ENCODE peak calls at places on chromosomes 6 and 20, in eight cellular contexts. Y, R, T, P, H, N, I and V are unnamed samples.

GRCh38 chr6:111667921-111668320 is 62.2 kb upstream of the TRAF3IP2 start:
- DNase-seq in R (no peak), P (no peak), H (no peak), I (no peak), N (no peak), Y (no peak), T (no peak), V (peak; percentile 28)

GRCh38 chr20:41308290-41308691 is 9.2 kb downstream of the ZHX3 start:
- DNase-seq in N (no peak), R (no peak), T (no peak), Y (peak; percentile 90), P (no peak), I (no peak), H (no peak), V (peak; percentile 94)

GRCh38 chr6:149235130-149235561 is 82.4 kb upstream of the TAB2 start:
- DNase-seq in Y (peak; percentile 88), H (no peak), P (peak; percentile 65), T (peak; percentile 64), I (no peak), N (no peak), R (no peak), V (peak; percentile 96)

GRCh38 chr20:598133-598881 is 11.8 kb downstream of the TCF15 start:
- DNase-seq in Y (no peak), P (no peak), R (no peak), H (no peak), N (no peak), I (no peak), T (no peak), V (no peak)

GRCh38 chr6:142500265-142500786 is 198.5 kb downstream of the ADGRG6 start:
- DNase-seq in I (no peak), H (no peak), Y (peak; percentile 40), R (no peak), P (no peak), T (no peak), N (no peak), V (no peak)

GRCh38 chr20:50758469-50758868 is 27.1 kb downstream of the PARD6B start:
- DNase-seq in H (no peak), Y (no peak), R (no peak), P (no peak), I (no peak), T (no peak), N (no peak), V (no peak)

GRCh38 chr20:23826541-23827018 is at the start of gene CST2:
- DNase-seq in R (no peak), H (no peak), Y (no peak), P (no peak), T (no peak), I (no peak), N (no peak), V (peak; percentile 34)

GRCh38 chr20:1278993-1279392 is 12.9 kb downstream of the SNPH start:
- DNase-seq in Y (no peak), R (no peak), T (no peak), N (no peak), P (no peak), I (no peak), H (no peak), V (no peak)

GRCh38 chr20:35181731-35182130 is 9.9 kb downstream of the PROCR start:
- DNase-seq in R (no peak), T (no peak), I (no peak), P (no peak), N (no peak), H (no peak), Y (no peak), V (peak; percentile 21)

DNA sequence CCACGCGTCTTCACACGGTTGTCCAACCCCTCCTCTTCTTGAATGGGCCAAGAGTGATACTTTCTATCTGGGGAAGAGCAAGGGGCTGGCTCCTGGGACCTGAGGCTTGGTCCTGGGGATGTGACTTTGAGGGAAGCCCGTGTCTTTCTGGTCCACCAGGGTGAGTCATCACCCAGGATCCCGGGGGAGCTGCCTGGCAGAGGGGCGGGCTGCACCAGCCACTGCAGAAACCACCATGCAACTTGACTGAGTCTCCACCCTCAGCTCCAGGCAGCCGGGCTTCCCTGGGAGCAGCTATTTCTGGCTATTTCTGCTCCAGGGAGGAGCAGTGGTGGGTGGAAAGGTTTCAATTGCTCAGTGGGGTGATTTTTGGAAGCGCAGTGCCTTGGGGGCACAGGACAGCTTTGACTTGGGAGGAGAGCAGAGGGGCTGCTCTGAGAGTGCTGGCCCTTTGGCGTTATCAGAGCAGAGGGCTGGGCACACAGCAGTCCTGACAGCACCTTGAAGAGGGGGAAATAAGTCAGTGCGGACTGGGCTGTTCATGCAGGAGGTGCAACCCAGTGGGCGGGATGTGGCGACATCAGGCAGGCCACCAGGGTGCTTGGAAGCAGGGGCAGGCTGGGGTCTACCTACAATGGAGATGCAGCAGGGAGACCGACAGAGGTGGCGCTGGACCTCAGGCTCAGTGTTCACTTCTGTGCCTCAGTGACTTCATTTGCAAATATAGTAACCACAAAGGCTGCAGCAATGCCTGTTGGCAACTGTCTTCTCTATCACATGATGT is 45.1 kb upstream of the FAM83D start:
- DNase-seq in N (peak; percentile 23), I (no peak), H (peak; percentile 34), R (no peak), P (no peak), Y (no peak), T (peak; percentile 65), V (no peak)
- TF ChIP-seq CTCF in N (no peak), I (no peak), H (no peak), R (no peak), P (peak; percentile 12), Y (no peak), T (no peak), V (no peak)

GRCh38 chr6:12203001-12203400 is 87.2 kb upstream of the EDN1 start:
- DNase-seq in R (no peak), N (no peak), H (no peak), T (no peak), I (no peak), Y (peak; percentile 47), P (no peak), V (peak; percentile 44)

DNA sequence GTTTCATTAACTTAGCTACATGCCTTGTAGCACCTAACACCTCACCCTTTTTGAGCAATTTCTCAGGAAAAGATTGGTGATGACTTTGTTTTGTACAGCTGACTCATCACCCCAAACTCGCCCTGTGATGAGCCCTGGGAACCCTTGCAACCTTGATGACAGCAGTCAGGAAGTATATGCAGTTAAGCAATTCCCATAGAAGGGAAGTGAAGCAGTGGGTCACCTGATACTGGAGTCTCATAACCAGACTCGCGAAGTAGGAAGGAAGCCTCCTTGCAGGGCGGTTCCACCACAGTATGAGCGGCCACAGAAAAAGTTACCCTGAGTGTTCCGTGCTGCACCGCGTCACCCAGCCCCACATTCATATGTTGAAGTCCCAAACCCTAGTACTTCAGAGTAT is 82.0 kb upstream of the EDN1 start:
- DNase-seq in R (peak; percentile 19), H (no peak), Y (peak; percentile 11), T (no peak), N (no peak), I (no peak), P (no peak), V (peak; percentile 61)
- TF ChIP-seq CTCF in R (no peak), H (no peak), Y (no peak), T (no peak), N (no peak), I (no peak), P (no peak), V (no peak)

GRCh38 chr20:45325367-45325766 is 17.3 kb upstream of the MATN4 start:
- DNase-seq in T (no peak), I (no peak), H (peak; percentile 34), P (no peak), N (no peak), R (no peak), Y (no peak), V (no peak)

GRCh38 chr20:45328451-45328850 is 19.8 kb downstream of the SDC4 start:
- DNase-seq in T (no peak), Y (no peak), R (no peak), N (no peak), H (no peak), P (no peak), I (no peak), V (no peak)

GRCh38 chr20:45330476-45330875 is 17.7 kb downstream of the SDC4 start:
- DNase-seq in P (no peak), R (no peak), Y (no peak), H (no peak), T (no peak), N (no peak), I (no peak), V (no peak)

GRCh38 chr20:45323731-45324130 is 15.6 kb upstream of the MATN4 start:
- DNase-seq in P (no peak), I (no peak), T (no peak), R (no peak), Y (no peak), H (no peak), N (no peak), V (peak; percentile 50)

GRCh38 chr20:45329497-45330319 is 18.5 kb downstream of the SDC4 start:
- DNase-seq in I (no peak), T (no peak), N (peak; percentile 78), R (no peak), Y (no peak), P (no peak), H (no peak), V (no peak)
- TF ChIP-seq CTCF in I (no peak), T (no peak), N (no peak), R (no peak), Y (no peak), P (no peak), H (no peak), V (peak; percentile 22)

GRCh38 chr6:108200631-108201030 is 34.8 kb downstream of the NR2E1 start:
- DNase-seq in R (no peak), N (no peak), I (peak; percentile 25), P (no peak), H (no peak), Y (peak; percentile 40), T (no peak), V (peak; percentile 20)
- TF ChIP-seq CTCF in R (no peak), N (no peak), I (no peak), P (no peak), H (no peak), Y (no peak), T (no peak), V (no peak)

GRCh38 chr6:63507096-63507495 is 65.2 kb upstream of the LOC128125822 start:
- DNase-seq in H (no peak), P (no peak), N (no peak), R (no peak), T (no peak), I (no peak), Y (no peak), V (no peak)
- TF ChIP-seq CTCF in H (no peak), P (no peak), N (no peak), R (no peak), T (no peak), I (no peak), Y (no peak), V (peak; percentile 6)